ENCODE peak calls at places on chromosomes 3 and 15, in seven cellular contexts. One of them, this sample, is unnamed.

GRCh38 chr3:52428151-52429005 is 16.5 kb downstream of the SEMA3G start:
- DNase-seq in PC-9: peak
- DNase-seq in stomach: peak
- DNase-seq in A673: peak
- DNase-seq in neural progenitor cell: peak
- DNase-seq in AG04449: peak
- DNase-seq in fibroblast of pulmonary artery: peak
- DNase-seq in this sample: no peak

GRCh38 chr3:149992416-149993058 is 21.8 kb upstream of the PFN2 start:
- DNase-seq in PC-9: no peak
- DNase-seq in stomach: no peak
- DNase-seq in A673: no peak
- DNase-seq in neural progenitor cell: no peak
- DNase-seq in AG04449: no peak
- DNase-seq in fibroblast of pulmonary artery: no peak
- DNase-seq in this sample: no peak

GRCh38 chr15:48603123-48603500 is 42.4 kb downstream of the FBN1 start:
- DNase-seq in PC-9: no peak
- DNase-seq in stomach: no peak
- DNase-seq in A673: no peak
- DNase-seq in neural progenitor cell: no peak
- DNase-seq in AG04449: no peak
- DNase-seq in fibroblast of pulmonary artery: peak
- DNase-seq in this sample: no peak

GRCh38 chr3:113166719-113167492 is 44.5 kb upstream of the BOC start:
- DNase-seq in PC-9: peak
- DNase-seq in stomach: no peak
- DNase-seq in A673: peak
- DNase-seq in neural progenitor cell: peak
- DNase-seq in AG04449: peak
- DNase-seq in fibroblast of pulmonary artery: peak
- DNase-seq in this sample: no peak

GRCh38 chr3:46932455-46933225 is 43.9 kb downstream of the CCDC12 start:
- DNase-seq in PC-9: no peak
- DNase-seq in stomach: peak
- DNase-seq in A673: no peak
- DNase-seq in neural progenitor cell: no peak
- DNase-seq in AG04449: no peak
- DNase-seq in fibroblast of pulmonary artery: no peak
- DNase-seq in this sample: no peak

GRCh38 chr15:34437687-34438086 is at the start of gene GOLGA8A:
- DNase-seq in PC-9: peak
- DNase-seq in stomach: peak
- DNase-seq in A673: peak
- DNase-seq in neural progenitor cell: peak
- DNase-seq in AG04449: peak
- DNase-seq in fibroblast of pulmonary artery: peak
- DNase-seq in this sample: no peak

GRCh38 chr3:105402287-105402801 is 35.6 kb downstream of the ALCAM start:
- DNase-seq in PC-9: peak
- DNase-seq in stomach: no peak
- DNase-seq in A673: peak
- DNase-seq in neural progenitor cell: peak
- DNase-seq in AG04449: no peak
- DNase-seq in fibroblast of pulmonary artery: no peak
- DNase-seq in this sample: peak

GRCh38 chr15:73176579-73176978 is 124.3 kb downstream of the NEO1 start:
- DNase-seq in PC-9: no peak
- DNase-seq in stomach: no peak
- DNase-seq in A673: no peak
- DNase-seq in neural progenitor cell: no peak
- DNase-seq in AG04449: no peak
- DNase-seq in fibroblast of pulmonary artery: no peak
- DNase-seq in this sample: no peak

GRCh38 chr3:99505646-99506269 is 132.6 kb upstream of the COL8A1 start:
- DNase-seq in PC-9: no peak
- DNase-seq in stomach: no peak
- DNase-seq in A673: peak
- DNase-seq in neural progenitor cell: no peak
- DNase-seq in AG04449: peak
- DNase-seq in fibroblast of pulmonary artery: peak
- DNase-seq in this sample: no peak

GRCh38 chr15:48710952-48711495 is 65.5 kb upstream of the FBN1 start:
- DNase-seq in PC-9: no peak
- DNase-seq in stomach: no peak
- DNase-seq in A673: no peak
- DNase-seq in neural progenitor cell: peak
- DNase-seq in AG04449: no peak
- DNase-seq in fibroblast of pulmonary artery: no peak
- DNase-seq in this sample: no peak

GRCh38 chr3:38583688-38584087 is 65.8 kb downstream of the SCN5A start:
- DNase-seq in PC-9: no peak
- DNase-seq in stomach: peak
- DNase-seq in A673: no peak
- DNase-seq in neural progenitor cell: no peak
- DNase-seq in AG04449: no peak
- DNase-seq in fibroblast of pulmonary artery: no peak
- DNase-seq in this sample: no peak

GRCh38 chr3:141457624-141458236 is 29.1 kb upstream of the RASA2 start:
- DNase-seq in PC-9: no peak
- DNase-seq in stomach: no peak
- DNase-seq in A673: no peak
- DNase-seq in neural progenitor cell: no peak
- DNase-seq in AG04449: no peak
- DNase-seq in fibroblast of pulmonary artery: no peak
- DNase-seq in this sample: no peak

GRCh38 chr3:138081371-138082084 is 33.9 kb downstream of the DZIP1L start:
- DNase-seq in PC-9: no peak
- DNase-seq in stomach: no peak
- DNase-seq in A673: no peak
- DNase-seq in neural progenitor cell: no peak
- DNase-seq in AG04449: no peak
- DNase-seq in fibroblast of pulmonary artery: peak
- DNase-seq in this sample: no peak

GRCh38 chr15:101115318-101115886 is 136.4 kb downstream of the CHSY1 start:
- DNase-seq in PC-9: no peak
- DNase-seq in stomach: no peak
- DNase-seq in A673: no peak
- DNase-seq in neural progenitor cell: no peak
- DNase-seq in AG04449: no peak
- DNase-seq in fibroblast of pulmonary artery: no peak
- DNase-seq in this sample: no peak

GRCh38 chr3:48414376-48415250 is 15.3 kb downstream of the PLXNB1 start:
- DNase-seq in PC-9: no peak
- DNase-seq in stomach: no peak
- DNase-seq in A673: no peak
- DNase-seq in neural progenitor cell: no peak
- DNase-seq in AG04449: no peak
- DNase-seq in fibroblast of pulmonary artery: no peak
- DNase-seq in this sample: no peak

GRCh38 chr3:195259564-195260285 is 11.2 kb downstream of the XXYLT1 start:
- DNase-seq in PC-9: peak
- DNase-seq in stomach: peak
- DNase-seq in A673: peak
- DNase-seq in neural progenitor cell: peak
- DNase-seq in AG04449: no peak
- DNase-seq in fibroblast of pulmonary artery: peak
- DNase-seq in this sample: no peak

GRCh38 chr3:195258449-195259145 is 12.4 kb downstream of the XXYLT1 start:
- DNase-seq in PC-9: no peak
- DNase-seq in stomach: no peak
- DNase-seq in A673: no peak
- DNase-seq in neural progenitor cell: no peak
- DNase-seq in AG04449: no peak
- DNase-seq in fibroblast of pulmonary artery: no peak
- DNase-seq in this sample: no peak

GRCh38 chr3:195259146-195259563 is 11.8 kb downstream of the XXYLT1 start:
- DNase-seq in PC-9: no peak
- DNase-seq in stomach: no peak
- DNase-seq in A673: no peak
- DNase-seq in neural progenitor cell: no peak
- DNase-seq in AG04449: no peak
- DNase-seq in fibroblast of pulmonary artery: no peak
- DNase-seq in this sample: no peak

GRCh38 chr3:195261925-195262324 is 9.0 kb downstream of the XXYLT1 start:
- DNase-seq in PC-9: no peak
- DNase-seq in stomach: no peak
- DNase-seq in A673: no peak
- DNase-seq in neural progenitor cell: no peak
- DNase-seq in AG04449: no peak
- DNase-seq in fibroblast of pulmonary artery: no peak
- DNase-seq in this sample: no peak

GRCh38 chr3:195260286-195260905 is 10.6 kb downstream of the XXYLT1 start:
- DNase-seq in PC-9: no peak
- DNase-seq in stomach: no peak
- DNase-seq in A673: peak
- DNase-seq in neural progenitor cell: peak
- DNase-seq in AG04449: no peak
- DNase-seq in fibroblast of pulmonary artery: no peak
- DNase-seq in this sample: no peak
- TF ChIP-seq CTCF in PC-9: no peak
- TF ChIP-seq CTCF in stomach: no peak
- TF ChIP-seq CTCF in A673: peak
- TF ChIP-seq CTCF in neural progenitor cell: no peak
- TF ChIP-seq CTCF in AG04449: no peak
- TF ChIP-seq CTCF in fibroblast of pulmonary artery: no peak
- TF ChIP-seq CTCF in this sample: no peak

GRCh38 chr3:132229641-132230040 is 87.6 kb upstream of the ACP3 start:
- DNase-seq in PC-9: no peak
- DNase-seq in stomach: no peak
- DNase-seq in A673: no peak
- DNase-seq in neural progenitor cell: no peak
- DNase-seq in AG04449: no peak
- DNase-seq in fibroblast of pulmonary artery: no peak
- DNase-seq in this sample: no peak

GRCh38 chr3:132231633-132232032 is 85.6 kb upstream of the ACP3 start:
- DNase-seq in PC-9: peak
- DNase-seq in stomach: no peak
- DNase-seq in A673: peak
- DNase-seq in neural progenitor cell: no peak
- DNase-seq in AG04449: peak
- DNase-seq in fibroblast of pulmonary artery: peak
- DNase-seq in this sample: peak

GRCh38 chr3:132230156-132231000 is 86.8 kb upstream of the ACP3 start:
- DNase-seq in PC-9: no peak
- DNase-seq in stomach: no peak
- DNase-seq in A673: no peak
- DNase-seq in neural progenitor cell: no peak
- DNase-seq in AG04449: no peak
- DNase-seq in fibroblast of pulmonary artery: no peak
- DNase-seq in this sample: no peak

GRCh38 chr3:132228923-132229322 is 88.3 kb upstream of the ACP3 start:
- DNase-seq in PC-9: no peak
- DNase-seq in stomach: no peak
- DNase-seq in A673: peak
- DNase-seq in neural progenitor cell: no peak
- DNase-seq in AG04449: no peak
- DNase-seq in fibroblast of pulmonary artery: no peak
- DNase-seq in this sample: no peak

DNA sequence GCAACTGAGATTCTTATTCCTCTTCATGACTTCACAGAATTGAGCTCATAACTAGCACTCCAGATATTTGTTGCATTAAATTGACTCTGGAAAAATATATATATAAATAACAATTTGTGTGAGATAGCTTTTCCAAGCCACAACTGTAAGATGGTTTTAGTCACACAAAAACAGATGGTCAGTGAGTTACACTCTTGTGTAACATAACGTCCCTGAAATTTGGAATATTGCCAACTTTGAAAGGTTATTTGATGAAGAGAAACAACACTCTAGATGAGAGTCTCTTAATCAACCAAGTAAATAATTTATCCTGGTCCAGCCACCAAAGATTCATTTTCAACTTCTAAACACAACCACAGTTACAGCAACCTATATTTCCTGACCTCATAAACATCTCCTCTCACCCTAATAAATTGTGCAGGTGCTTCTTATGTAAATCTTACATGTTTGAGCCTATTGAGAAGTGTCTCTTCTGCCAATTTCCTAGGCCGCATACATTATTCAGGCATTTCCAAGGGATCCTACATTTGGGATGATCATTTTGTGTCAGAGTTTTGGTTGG is 84.9 kb upstream of the ACP3 start:
- DNase-seq in PC-9: no peak
- DNase-seq in stomach: no peak
- DNase-seq in A673: peak
- DNase-seq in neural progenitor cell: no peak
- DNase-seq in AG04449: no peak
- DNase-seq in fibroblast of pulmonary artery: peak
- DNase-seq in this sample: no peak
- H3K4me3 ChIP-seq in PC-9: no peak
- H3K4me3 ChIP-seq in stomach: no peak
- H3K4me3 ChIP-seq in A673: no peak
- H3K4me3 ChIP-seq in neural progenitor cell: no peak
- H3K4me3 ChIP-seq in AG04449: no peak
- H3K4me3 ChIP-seq in fibroblast of pulmonary artery: no peak
- H3K4me3 ChIP-seq in this sample: no peak

GRCh38 chr3:19427417-19428149 is 279.3 kb downstream of the KCNH8 start:
- DNase-seq in PC-9: no peak
- DNase-seq in stomach: no peak
- DNase-seq in A673: no peak
- DNase-seq in neural progenitor cell: no peak
- DNase-seq in AG04449: no peak
- DNase-seq in fibroblast of pulmonary artery: no peak
- DNase-seq in this sample: no peak

GRCh38 chr3:19425825-19426224 is 277.5 kb downstream of the KCNH8 start:
- DNase-seq in PC-9: no peak
- DNase-seq in stomach: no peak
- DNase-seq in A673: no peak
- DNase-seq in neural progenitor cell: no peak
- DNase-seq in AG04449: no peak
- DNase-seq in fibroblast of pulmonary artery: no peak
- DNase-seq in this sample: no peak

GRCh38 chr3:19432679-19433078 is 284.4 kb downstream of the KCNH8 start:
- DNase-seq in PC-9: no peak
- DNase-seq in stomach: no peak
- DNase-seq in A673: no peak
- DNase-seq in neural progenitor cell: no peak
- DNase-seq in AG04449: no peak
- DNase-seq in fibroblast of pulmonary artery: no peak
- DNase-seq in this sample: no peak

DNA sequence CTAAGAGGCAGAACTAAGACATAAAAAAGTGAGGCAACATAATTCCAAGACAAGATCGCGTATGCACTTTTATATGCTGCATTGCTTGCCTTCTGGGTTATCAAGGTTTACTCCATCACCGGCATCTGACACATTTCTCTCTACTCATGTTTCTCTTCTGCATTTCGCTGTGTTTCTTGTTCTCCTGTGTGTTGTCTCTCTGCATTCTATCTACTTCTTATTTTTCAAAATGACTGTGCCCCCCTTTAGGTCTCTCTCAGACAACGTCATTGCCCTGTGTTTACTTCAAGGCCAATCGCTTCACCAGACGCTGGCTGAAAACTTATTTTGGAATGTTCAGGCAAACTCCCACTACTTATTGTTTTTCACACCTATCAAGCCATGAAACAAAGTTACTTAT is 280.4 kb downstream of the KCNH8 start:
- DNase-seq in PC-9: no peak
- DNase-seq in stomach: no peak
- DNase-seq in A673: no peak
- DNase-seq in neural progenitor cell: no peak
- DNase-seq in AG04449: no peak
- DNase-seq in fibroblast of pulmonary artery: no peak
- DNase-seq in this sample: no peak
- TF ChIP-seq CTCF in PC-9: no peak
- TF ChIP-seq CTCF in stomach: no peak
- TF ChIP-seq CTCF in A673: no peak
- TF ChIP-seq CTCF in neural progenitor cell: no peak
- TF ChIP-seq CTCF in AG04449: no peak
- TF ChIP-seq CTCF in fibroblast of pulmonary artery: no peak
- TF ChIP-seq CTCF in this sample: no peak

GRCh38 chr3:15271785-15272381 is 60.5 kb downstream of the SH3BP5 start:
- DNase-seq in PC-9: no peak
- DNase-seq in stomach: peak
- DNase-seq in A673: no peak
- DNase-seq in neural progenitor cell: no peak
- DNase-seq in AG04449: no peak
- DNase-seq in fibroblast of pulmonary artery: no peak
- DNase-seq in this sample: no peak
- H3K4me3 ChIP-seq in PC-9: no peak
- H3K4me3 ChIP-seq in stomach: no peak
- H3K4me3 ChIP-seq in A673: no peak
- H3K4me3 ChIP-seq in neural progenitor cell: no peak
- H3K4me3 ChIP-seq in AG04449: no peak
- H3K4me3 ChIP-seq in fibroblast of pulmonary artery: no peak
- H3K4me3 ChIP-seq in this sample: no peak

This sample was measured in epithelial cell of proximal tubule.